ENCODE peak calls at places on chromosomes 6 and 20, in ten cellular contexts. Y is M059J, O is glutamatergic neuron, P is hippocampal formation, E is DMS79 treated with DMSO at 0.1 percent for 48 hours, W is Right ventricle myocardium superior, A is stromal cell of bone marrow, K is osteoblast, X is left colon, J is sciatic nerve. Q is an unnamed sample.

GRCh38 chr6:81812416-81812815 is 59.9 kb upstream of the TENT5A start:
- DNase-seq in Y (no peak), O (no peak), P (no peak), E (no peak), W (no peak), A (no peak), K (no peak), X (no peak), J (no peak), Q (no peak)

GRCh38 chr20:50146732-50147662 is 6.5 kb downstream of the PEDS1 start:
- DNase-seq in Y (no peak), O (no peak), P (no peak), E (no peak), W (no peak), A (no peak), K (peak), X (peak), J (no peak), Q (peak)

GRCh38 chr20:33963756-33964155 is 30.0 kb upstream of the RALY start:
- DNase-seq in Y (no peak), O (no peak), P (no peak), E (no peak), W (no peak), A (no peak), K (peak), X (no peak), J (no peak), Q (no peak)

GRCh38 chr20:62921119-62921687 is 5.1 kb downstream of the DIDO1 start:
- DNase-seq in Y (peak), O (peak), P (no peak), E (no peak), W (no peak), A (no peak), K (peak), X (peak), J (no peak), Q (no peak)

GRCh38 chr6:160692369-160692959 is 9.6 kb upstream of the PLG start:
- DNase-seq in Y (no peak), O (no peak), P (no peak), E (no peak), W (no peak), A (no peak), K (no peak), X (no peak), J (no peak), Q (no peak)

GRCh38 chr6:90896165-90896549 is 309.3 kb upstream of the MAP3K7 start:
- DNase-seq in Y (no peak), O (no peak), P (no peak), E (no peak), W (no peak), A (no peak), K (no peak), X (no peak), J (no peak), Q (no peak)

GRCh38 chr6:166502453-166502852 is 84.0 kb downstream of the RAMACL start:
- DNase-seq in Y (no peak), O (no peak), P (no peak), E (no peak), W (peak), A (no peak), K (peak), X (no peak), J (no peak), Q (no peak)

GRCh38 chr6:157198425-157199279 is 124.7 kb downstream of the TMEM242 start:
- DNase-seq in Y (no peak), O (no peak), P (no peak), E (peak), W (peak), A (no peak), K (no peak), X (peak), J (no peak), Q (peak)

GRCh38 chr6:119348308-119349040 is 1.1 kb downstream of the MAN1A1 start:
- DNase-seq in Y (peak), O (peak), P (no peak), E (peak), W (peak), A (no peak), K (peak), X (peak), J (peak), Q (peak)

GRCh38 chr20:54122681-54123586 is 50.9 kb downstream of the CYP24A1 start:
- DNase-seq in Y (no peak), O (no peak), P (no peak), E (no peak), W (no peak), A (no peak), K (no peak), X (no peak), J (no peak), Q (no peak)

GRCh38 chr6:133392015-133392414 is 150.9 kb downstream of the EYA4 start:
- DNase-seq in Y (peak), O (no peak), P (no peak), E (no peak), W (no peak), A (no peak), K (no peak), X (no peak), J (no peak), Q (no peak)

GRCh38 chr6:33967966-33968724 is 164.3 kb upstream of the MLN start:
- DNase-seq in Y (no peak), O (no peak), P (no peak), E (no peak), W (no peak), A (no peak), K (peak), X (peak), J (peak), Q (no peak)

GRCh38 chr6:157461000-157461915 is 80.3 kb downstream of the ZDHHC14 start:
- DNase-seq in Y (peak), O (no peak), P (no peak), E (no peak), W (no peak), A (no peak), K (peak), X (no peak), J (no peak), Q (no peak)

GRCh38 chr6:136599324-136600011 is 49.2 kb upstream of the MAP7 start:
- DNase-seq in Y (no peak), O (no peak), P (no peak), E (no peak), W (no peak), A (no peak), K (no peak), X (no peak), J (no peak), Q (no peak)

GRCh38 chr6:130993292-130993765 is 69.7 kb downstream of the EPB41L2 start:
- DNase-seq in Y (no peak), O (no peak), P (no peak), E (no peak), W (no peak), A (no peak), K (no peak), X (peak), J (no peak), Q (peak)